ENCODE peak calls at places on chromosome 5, in nine cellular contexts. One of them, this sample, is unnamed.

GRCh38 chr5:112614285-112614684 is 123.4 kb upstream of the APC start:
- DNase-seq in nephron progenitor cell: no peak
- DNase-seq in AG04449: no peak
- DNase-seq in AG10803: no peak
- DNase-seq in fibroblast of lung: no peak
- DNase-seq in mammary epithelial cell: no peak
- DNase-seq in cardiac fibroblast: no peak
- DNase-seq in PC-9: no peak
- DNase-seq in WTC11: no peak
- DNase-seq in this sample: no peak

GRCh38 chr5:137604348-137605095 is 105.4 kb upstream of the SPOCK1 start:
- DNase-seq in nephron progenitor cell: no peak
- DNase-seq in AG04449: no peak
- DNase-seq in AG10803: no peak
- DNase-seq in fibroblast of lung: no peak
- DNase-seq in mammary epithelial cell: no peak
- DNase-seq in cardiac fibroblast: no peak
- DNase-seq in PC-9: no peak
- DNase-seq in WTC11: no peak
- DNase-seq in this sample: no peak

GRCh38 chr5:158413125-158413680 is 554.3 kb upstream of the CLINT1 start:
- DNase-seq in nephron progenitor cell: no peak
- DNase-seq in AG04449: no peak
- DNase-seq in AG10803: no peak
- DNase-seq in fibroblast of lung: no peak
- DNase-seq in mammary epithelial cell: no peak
- DNase-seq in cardiac fibroblast: no peak
- DNase-seq in PC-9: no peak
- DNase-seq in WTC11: no peak
- DNase-seq in this sample: no peak

GRCh38 chr5:81787843-81788242 is 36.9 kb upstream of the SSBP2 start:
- DNase-seq in nephron progenitor cell: no peak
- DNase-seq in AG04449: no peak
- DNase-seq in AG10803: peak
- DNase-seq in fibroblast of lung: peak
- DNase-seq in mammary epithelial cell: peak
- DNase-seq in cardiac fibroblast: peak
- DNase-seq in PC-9: peak
- DNase-seq in WTC11: no peak
- DNase-seq in this sample: peak

GRCh38 chr5:99721487-99721886 is 792.7 kb upstream of the CHD1 start:
- DNase-seq in nephron progenitor cell: no peak
- DNase-seq in AG04449: no peak
- DNase-seq in AG10803: no peak
- DNase-seq in fibroblast of lung: no peak
- DNase-seq in mammary epithelial cell: no peak
- DNase-seq in cardiac fibroblast: no peak
- DNase-seq in PC-9: no peak
- DNase-seq in WTC11: no peak
- DNase-seq in this sample: no peak

GRCh38 chr5:15834596-15835245 is 334.7 kb downstream of the FBXL7 start:
- DNase-seq in nephron progenitor cell: no peak
- DNase-seq in AG04449: peak
- DNase-seq in AG10803: peak
- DNase-seq in fibroblast of lung: peak
- DNase-seq in mammary epithelial cell: peak
- DNase-seq in cardiac fibroblast: peak
- DNase-seq in PC-9: no peak
- DNase-seq in WTC11: no peak
- DNase-seq in this sample: no peak

GRCh38 chr5:153629027-153629426 is 138.6 kb downstream of the GRIA1 start:
- DNase-seq in nephron progenitor cell: peak
- DNase-seq in AG04449: peak
- DNase-seq in AG10803: peak
- DNase-seq in fibroblast of lung: peak
- DNase-seq in mammary epithelial cell: peak
- DNase-seq in cardiac fibroblast: peak
- DNase-seq in PC-9: peak
- DNase-seq in WTC11: peak
- DNase-seq in this sample: no peak

GRCh38 chr5:50968296-50969206 is 302.1 kb downstream of the PARP8 start:
- DNase-seq in nephron progenitor cell: peak
- DNase-seq in AG04449: no peak
- DNase-seq in AG10803: no peak
- DNase-seq in fibroblast of lung: no peak
- DNase-seq in mammary epithelial cell: no peak
- DNase-seq in cardiac fibroblast: no peak
- DNase-seq in PC-9: no peak
- DNase-seq in WTC11: no peak
- DNase-seq in this sample: no peak

GRCh38 chr5:23977365-23977764 is 470.0 kb downstream of the PRDM9 start:
- DNase-seq in nephron progenitor cell: no peak
- DNase-seq in AG04449: no peak
- DNase-seq in AG10803: no peak
- DNase-seq in fibroblast of lung: no peak
- DNase-seq in mammary epithelial cell: no peak
- DNase-seq in cardiac fibroblast: no peak
- DNase-seq in PC-9: no peak
- DNase-seq in WTC11: no peak
- DNase-seq in this sample: no peak

DNA sequence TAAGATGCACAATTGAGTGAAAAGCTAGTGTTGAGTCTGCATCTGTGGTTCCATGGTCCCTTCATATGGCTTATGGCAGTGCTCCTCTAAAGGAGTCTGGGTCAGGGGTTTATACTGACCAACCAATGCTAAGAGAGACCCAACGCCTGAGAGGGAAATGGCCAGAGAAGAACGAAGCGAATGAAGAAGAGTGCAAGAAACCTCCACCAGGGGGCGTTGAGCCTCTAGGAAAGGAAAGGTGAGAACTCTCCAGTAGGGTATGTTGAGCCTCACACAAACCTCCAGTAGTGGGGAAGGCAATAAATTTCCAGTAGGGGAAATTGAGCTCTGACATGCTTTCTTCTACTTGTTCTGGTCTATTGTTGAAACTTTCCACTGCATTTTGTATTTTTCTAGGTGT is 470.6 kb downstream of the PRDM9 start:
- DNase-seq in nephron progenitor cell: peak
- DNase-seq in AG04449: no peak
- DNase-seq in AG10803: no peak
- DNase-seq in fibroblast of lung: no peak
- DNase-seq in mammary epithelial cell: no peak
- DNase-seq in cardiac fibroblast: no peak
- DNase-seq in PC-9: peak
- DNase-seq in WTC11: peak
- DNase-seq in this sample: no peak
- TF ChIP-seq CTCF in nephron progenitor cell: peak
- TF ChIP-seq CTCF in AG04449: peak
- TF ChIP-seq CTCF in AG10803: peak
- TF ChIP-seq CTCF in fibroblast of lung: no peak
- TF ChIP-seq CTCF in mammary epithelial cell: peak
- TF ChIP-seq CTCF in cardiac fibroblast: peak
- TF ChIP-seq CTCF in PC-9: peak
- TF ChIP-seq CTCF in WTC11: peak
- TF ChIP-seq CTCF in this sample: no peak

DNA sequence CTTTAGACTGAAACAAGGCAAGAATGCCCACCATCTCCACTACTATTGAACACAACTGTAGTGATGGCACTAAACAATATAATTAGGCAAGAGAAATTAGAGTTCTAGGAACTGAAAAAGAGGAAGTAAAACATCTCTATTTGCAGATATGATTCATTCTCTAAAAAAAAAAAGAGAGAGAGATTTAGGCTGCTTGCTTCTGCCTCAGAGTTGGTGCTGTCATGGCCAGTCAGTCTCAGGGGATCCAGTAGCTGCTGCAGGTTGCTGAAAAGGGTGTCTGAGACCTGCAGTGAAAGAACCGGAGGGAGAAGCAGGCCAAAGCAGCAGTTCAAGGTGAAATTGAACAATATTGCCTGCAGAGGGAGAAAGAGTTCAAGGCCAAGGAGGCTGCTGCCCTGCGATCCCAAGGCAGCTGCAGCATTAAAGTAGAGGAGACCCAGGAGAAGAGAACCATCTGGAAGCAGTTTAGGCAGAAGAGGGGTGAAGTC is 72.5 kb downstream of the AP3B1 start:
- DNase-seq in nephron progenitor cell: no peak
- DNase-seq in AG04449: no peak
- DNase-seq in AG10803: peak
- DNase-seq in fibroblast of lung: no peak
- DNase-seq in mammary epithelial cell: peak
- DNase-seq in cardiac fibroblast: peak
- DNase-seq in PC-9: no peak
- DNase-seq in WTC11: peak
- DNase-seq in this sample: no peak
- TF ChIP-seq CTCF in nephron progenitor cell: no peak
- TF ChIP-seq CTCF in AG04449: peak
- TF ChIP-seq CTCF in AG10803: peak
- TF ChIP-seq CTCF in fibroblast of lung: no peak
- TF ChIP-seq CTCF in mammary epithelial cell: no peak
- TF ChIP-seq CTCF in cardiac fibroblast: peak
- TF ChIP-seq CTCF in PC-9: no peak
- TF ChIP-seq CTCF in WTC11: no peak
- TF ChIP-seq CTCF in this sample: no peak

GRCh38 chr5:132261881-132262845 is 4.7 kb downstream of the PDLIM4 start:
- DNase-seq in nephron progenitor cell: no peak
- DNase-seq in AG04449: no peak
- DNase-seq in AG10803: no peak
- DNase-seq in fibroblast of lung: no peak
- DNase-seq in mammary epithelial cell: no peak
- DNase-seq in cardiac fibroblast: no peak
- DNase-seq in PC-9: no peak
- DNase-seq in WTC11: no peak
- DNase-seq in this sample: no peak

GRCh38 chr5:132262882-132263547 is 5.5 kb downstream of the PDLIM4 start:
- DNase-seq in nephron progenitor cell: no peak
- DNase-seq in AG04449: no peak
- DNase-seq in AG10803: no peak
- DNase-seq in fibroblast of lung: no peak
- DNase-seq in mammary epithelial cell: no peak
- DNase-seq in cardiac fibroblast: no peak
- DNase-seq in PC-9: no peak
- DNase-seq in WTC11: no peak
- DNase-seq in this sample: no peak

GRCh38 chr5:132264546-132265335 is 7.2 kb downstream of the PDLIM4 start:
- DNase-seq in nephron progenitor cell: no peak
- DNase-seq in AG04449: no peak
- DNase-seq in AG10803: no peak
- DNase-seq in fibroblast of lung: no peak
- DNase-seq in mammary epithelial cell: no peak
- DNase-seq in cardiac fibroblast: no peak
- DNase-seq in PC-9: no peak
- DNase-seq in WTC11: no peak
- DNase-seq in this sample: no peak

GRCh38 chr5:132265336-132266030 is 8.0 kb downstream of the PDLIM4 start:
- DNase-seq in nephron progenitor cell: peak
- DNase-seq in AG04449: peak
- DNase-seq in AG10803: peak
- DNase-seq in fibroblast of lung: peak
- DNase-seq in mammary epithelial cell: peak
- DNase-seq in cardiac fibroblast: peak
- DNase-seq in PC-9: peak
- DNase-seq in WTC11: no peak
- DNase-seq in this sample: no peak

DNA sequence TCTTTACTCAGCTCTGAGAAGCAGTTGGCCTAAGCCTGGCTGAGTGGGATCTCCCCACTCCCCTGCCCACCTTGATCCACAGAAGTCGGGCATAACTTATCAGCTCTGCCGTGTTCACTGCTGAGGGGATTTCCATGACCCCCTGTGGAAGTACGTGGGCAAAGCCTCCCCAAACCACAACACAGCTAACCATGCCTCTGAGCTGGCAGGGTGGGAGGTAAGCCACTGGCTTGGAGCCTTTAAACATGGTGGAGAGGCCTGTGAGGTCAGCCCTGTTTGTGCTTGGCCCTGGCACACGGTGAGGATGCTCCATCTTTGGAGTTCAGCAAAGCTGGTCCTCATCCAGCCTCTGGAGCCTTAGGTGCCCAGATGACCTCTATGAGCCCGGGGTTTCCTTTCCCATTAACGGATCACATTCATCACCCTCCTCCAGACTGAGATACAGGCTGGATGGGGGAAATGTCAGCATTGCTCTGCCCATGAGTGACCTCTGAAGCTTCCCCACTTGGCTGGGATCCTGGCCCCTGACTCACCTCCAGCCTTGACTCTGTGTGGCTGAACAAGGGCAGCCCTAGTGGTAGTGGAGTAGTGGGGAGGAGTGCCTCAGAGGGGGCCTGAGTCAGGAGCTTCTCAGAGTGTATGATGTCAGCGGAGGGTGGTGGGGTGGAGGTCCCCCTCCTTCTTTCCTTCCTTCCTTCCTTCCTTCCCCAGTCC is 6.2 kb downstream of the PDLIM4 start:
- DNase-seq in nephron progenitor cell: no peak
- DNase-seq in AG04449: no peak
- DNase-seq in AG10803: peak
- DNase-seq in fibroblast of lung: peak
- DNase-seq in mammary epithelial cell: peak
- DNase-seq in cardiac fibroblast: peak
- DNase-seq in PC-9: peak
- DNase-seq in WTC11: no peak
- DNase-seq in this sample: peak
- TF ChIP-seq CTCF in nephron progenitor cell: no peak
- TF ChIP-seq CTCF in AG04449: peak
- TF ChIP-seq CTCF in AG10803: peak
- TF ChIP-seq CTCF in fibroblast of lung: no peak
- TF ChIP-seq CTCF in mammary epithelial cell: no peak
- TF ChIP-seq CTCF in cardiac fibroblast: peak
- TF ChIP-seq CTCF in PC-9: no peak
- TF ChIP-seq CTCF in WTC11: no peak
- TF ChIP-seq CTCF in this sample: no peak

GRCh38 chr5:55036477-55036876 is 12.4 kb downstream of the GZMK start:
- DNase-seq in nephron progenitor cell: no peak
- DNase-seq in AG04449: no peak
- DNase-seq in AG10803: peak
- DNase-seq in fibroblast of lung: peak
- DNase-seq in mammary epithelial cell: no peak
- DNase-seq in cardiac fibroblast: peak
- DNase-seq in PC-9: no peak
- DNase-seq in WTC11: no peak
- DNase-seq in this sample: no peak

GRCh38 chr5:55035480-55035879 is 11.4 kb downstream of the GZMK start:
- DNase-seq in nephron progenitor cell: no peak
- DNase-seq in AG04449: no peak
- DNase-seq in AG10803: no peak
- DNase-seq in fibroblast of lung: no peak
- DNase-seq in mammary epithelial cell: no peak
- DNase-seq in cardiac fibroblast: no peak
- DNase-seq in PC-9: no peak
- DNase-seq in WTC11: no peak
- DNase-seq in this sample: no peak

GRCh38 chr5:55039843-55040242 is 15.8 kb downstream of the GZMK start:
- DNase-seq in nephron progenitor cell: no peak
- DNase-seq in AG04449: no peak
- DNase-seq in AG10803: no peak
- DNase-seq in fibroblast of lung: no peak
- DNase-seq in mammary epithelial cell: peak
- DNase-seq in cardiac fibroblast: no peak
- DNase-seq in PC-9: no peak
- DNase-seq in WTC11: no peak
- DNase-seq in this sample: no peak

GRCh38 chr5:55037816-55038379 is 13.8 kb downstream of the GZMK start:
- DNase-seq in nephron progenitor cell: no peak
- DNase-seq in AG04449: no peak
- DNase-seq in AG10803: peak
- DNase-seq in fibroblast of lung: no peak
- DNase-seq in mammary epithelial cell: no peak
- DNase-seq in cardiac fibroblast: no peak
- DNase-seq in PC-9: no peak
- DNase-seq in WTC11: no peak
- DNase-seq in this sample: no peak

GRCh38 chr5:55037046-55037771 is 13.2 kb downstream of the GZMK start:
- DNase-seq in nephron progenitor cell: no peak
- DNase-seq in AG04449: no peak
- DNase-seq in AG10803: peak
- DNase-seq in fibroblast of lung: peak
- DNase-seq in mammary epithelial cell: no peak
- DNase-seq in cardiac fibroblast: no peak
- DNase-seq in PC-9: no peak
- DNase-seq in WTC11: peak
- DNase-seq in this sample: no peak
- TF ChIP-seq CTCF in nephron progenitor cell: no peak
- TF ChIP-seq CTCF in AG04449: no peak
- TF ChIP-seq CTCF in AG10803: peak
- TF ChIP-seq CTCF in fibroblast of lung: peak
- TF ChIP-seq CTCF in mammary epithelial cell: no peak
- TF ChIP-seq CTCF in cardiac fibroblast: peak
- TF ChIP-seq CTCF in PC-9: no peak
- TF ChIP-seq CTCF in WTC11: no peak
- TF ChIP-seq CTCF in this sample: no peak